ENCODE peak calls at places on chromosomes 5 and 9, in nine cellular contexts. H is GM20000, I is heart left ventricle, Y is fibroblast of villous mesenchyme, X is endothelial cell, T is spleen, S is epithelial cell of esophagus, J is testis, U is omental fat pad. O is an unnamed sample.

GRCh38 chr5:96507128-96507527 is 74.1 kb upstream of the PCSK1 start:
- DNase-seq in S (no peak), X (no peak), Y (no peak), H (no peak), U (no peak), J (no peak), I (no peak), T (no peak), O (no peak)

GRCh38 chr5:112238473-112238872 is 180.6 kb downstream of the EPB41L4A start:
- DNase-seq in S (no peak), Y (no peak), J (no peak), T (no peak), H (peak; percentile 18), I (no peak), X (no peak), U (no peak), O (no peak)

GRCh38 chr9:116589392-116590354 is 97.4 kb upstream of the TRIM32 start:
- DNase-seq in S (peak; percentile 67), T (no peak), U (no peak), H (peak; percentile 12), I (no peak), X (peak; percentile 41), J (peak; percentile 39), Y (peak; percentile 74), O (peak; percentile 94)

GRCh38 chr9:70488098-70488792 is 73.8 kb upstream of the KLF9 start:
- DNase-seq in Y (peak; percentile 65), U (no peak), T (no peak), X (no peak), S (no peak), I (no peak), H (no peak), J (no peak), O (no peak)

GRCh38 chr9:95495529-95495928 is 21.2 kb downstream of the PTCH1 start:
- DNase-seq in S (no peak), X (no peak), T (no peak), Y (no peak), H (no peak), U (no peak), J (no peak), I (no peak), O (no peak)

GRCh38 chr9:16417101-16417500 is 453.4 kb downstream of the BNC2 start:
- DNase-seq in H (no peak), I (no peak), S (peak; percentile 45), J (no peak), X (no peak), U (no peak), T (no peak), Y (peak; percentile 97), O (peak; percentile 82)

GRCh38 chr5:175816348-175816747 is 55.0 kb upstream of the CPLX2 start:
- DNase-seq in H (no peak), J (no peak), T (peak; percentile 21), S (no peak), U (no peak), I (no peak), Y (no peak), X (no peak), O (no peak)

GRCh38 chr9:5832093-5832542 is 799 bp downstream of the ERMP1 start:
- DNase-seq in U (no peak), J (peak; percentile 48), I (no peak), Y (no peak), T (no peak), H (no peak), S (no peak), X (no peak), O (no peak)

GRCh38 chr9:127569819-127570401 is 42.2 kb upstream of the STXBP1 start:
- DNase-seq in I (no peak), X (no peak), H (no peak), U (no peak), J (no peak), T (no peak), Y (no peak), S (peak; percentile 61), O (no peak)

GRCh38 chr5:138784590-138784989 is 31.4 kb downstream of the CTNNA1 start:
- DNase-seq in U (no peak), T (no peak), J (no peak), X (no peak), Y (no peak), S (no peak), H (no peak), I (no peak), O (peak; percentile 60)

GRCh38 chr5:126178521-126178920 is 244.7 kb upstream of the GRAMD2B start:
- DNase-seq in X (no peak), T (no peak), S (no peak), J (no peak), I (peak; percentile 32), H (no peak), U (no peak), Y (no peak), O (peak; percentile 46)

GRCh38 chr5:53041071-53041692 is 52.0 kb downstream of the ITGA2 start:
- DNase-seq in U (no peak), T (no peak), J (no peak), Y (peak; percentile 68), S (no peak), X (no peak), H (peak; percentile 8), I (no peak), O (peak; percentile 57)

GRCh38 chr9:27482709-27483108 is 41.4 kb upstream of the IFNK start:
- DNase-seq in Y (no peak), U (no peak), X (no peak), S (no peak), I (no peak), H (no peak), T (no peak), J (no peak), O (no peak)

GRCh38 chr9:19186240-19186639 is 44.3 kb upstream of the DENND4C start:
- DNase-seq in S (peak; percentile 82), H (no peak), I (no peak), T (no peak), J (no peak), Y (peak; percentile 48), U (no peak), X (no peak), O (peak; percentile 12)

GRCh38 chr5:58680503-58680902 is 97.6 kb downstream of the RAB3C start:
- DNase-seq in Y (no peak), I (no peak), S (no peak), J (no peak), H (no peak), U (no peak), T (no peak), X (no peak), O (no peak)

DNA sequence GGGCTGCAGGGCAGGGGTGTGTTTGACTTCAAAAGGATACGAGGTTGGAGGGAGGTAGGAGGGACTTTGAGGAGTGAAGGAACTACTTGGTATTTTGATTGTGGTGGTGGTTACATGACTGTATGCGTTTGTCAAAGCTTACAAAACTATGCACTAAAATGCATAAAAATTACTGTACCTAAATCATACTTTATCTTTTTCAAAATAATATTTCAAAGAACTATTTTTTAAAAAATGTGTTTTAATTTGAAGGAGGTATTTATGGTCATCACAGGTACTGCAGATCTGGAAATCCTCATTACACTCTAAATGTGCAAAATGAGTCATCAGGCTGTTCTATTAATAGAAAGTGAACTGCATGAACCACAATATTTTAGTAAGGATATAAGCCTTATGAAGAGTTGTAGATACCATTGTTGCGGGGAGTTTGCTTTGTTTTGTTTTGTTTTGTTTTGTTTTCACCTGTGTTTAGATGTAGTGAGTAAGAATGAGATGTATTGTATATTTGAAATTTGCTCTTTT is 116.9 kb downstream of the ARRDC3 start:
- DNase-seq in I (no peak), J (no peak), S (peak; percentile 65), H (peak; percentile 25), X (no peak), U (no peak), T (no peak), Y (peak; percentile 51), O (peak; percentile 69)
- TF ChIP-seq CTCF in I (no peak), J (peak; percentile 22), S (peak; percentile 13), H (no peak), X (no peak), U (no peak), T (peak; percentile 23), Y (peak; percentile 8), O (no peak)

DNA sequence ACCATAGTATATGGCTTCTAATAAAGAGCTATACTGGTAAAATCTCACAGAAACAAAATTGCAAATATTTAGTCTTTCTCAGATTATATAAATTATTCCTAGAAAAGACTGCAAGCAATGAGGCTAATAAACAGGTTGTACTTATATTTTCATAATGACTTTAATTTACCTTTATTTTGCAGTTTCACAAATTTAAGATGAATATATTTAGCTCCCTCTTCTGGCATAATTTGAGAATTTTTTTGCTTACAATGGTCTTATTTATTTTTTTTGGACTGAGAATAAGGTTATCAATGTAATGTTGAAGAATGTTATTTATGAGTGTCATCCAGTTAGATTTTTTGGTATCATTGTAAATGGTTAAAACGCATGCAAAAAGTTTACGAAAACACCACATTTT is 56.7 kb downstream of the PIK3R1 start:
- DNase-seq in I (no peak), U (no peak), X (no peak), Y (peak; percentile 29), T (no peak), H (no peak), S (no peak), J (no peak), O (peak; percentile 51)
- TF ChIP-seq CTCF in I (peak; percentile 36), U (no peak), X (peak; percentile 56), Y (peak; percentile 30), T (peak; percentile 30), H (no peak), S (peak; percentile 2), J (peak; percentile 28), O (peak; percentile 29)

DNA sequence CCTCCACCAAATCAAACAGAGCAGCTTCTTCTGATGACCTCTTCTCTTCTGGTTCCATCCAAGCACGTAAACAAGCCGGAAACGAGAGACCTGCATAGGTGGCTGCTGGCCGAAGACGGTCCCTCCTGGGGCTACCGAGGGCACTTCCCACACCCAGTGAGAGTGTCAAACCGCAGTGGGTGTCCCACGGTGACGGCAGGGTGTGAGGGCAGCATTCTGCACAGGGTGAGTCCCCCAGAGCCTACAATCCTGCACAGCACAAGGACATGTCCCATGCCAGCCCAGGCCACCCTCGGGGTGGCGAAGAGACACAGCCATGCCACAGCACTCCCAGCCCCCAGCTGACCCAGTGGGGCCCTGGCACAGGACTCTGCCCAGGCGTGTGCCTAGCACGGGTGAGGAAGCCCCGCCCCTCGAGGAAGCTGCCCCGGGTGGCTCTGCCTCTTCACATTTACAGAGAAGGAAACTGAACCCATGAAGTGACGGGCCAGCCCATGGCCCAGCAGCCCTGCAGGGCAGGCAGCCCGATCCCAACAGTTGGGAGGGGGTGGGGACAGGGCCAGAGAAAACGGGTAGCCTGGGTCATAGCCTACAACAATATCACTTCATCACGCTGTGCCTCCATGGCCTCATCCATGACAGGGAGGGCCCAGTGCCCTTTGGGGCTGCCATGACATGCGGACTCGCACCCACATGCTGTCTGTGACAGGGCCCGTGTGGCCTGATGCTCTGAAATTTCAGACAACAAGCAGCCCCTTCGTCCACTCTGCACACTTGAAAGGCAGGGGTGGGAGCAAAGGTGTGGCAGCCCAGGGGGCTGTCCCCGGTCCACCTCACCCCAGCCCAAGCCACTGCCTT is 43.2 kb downstream of the SEMA4D start:
- DNase-seq in U (no peak), S (no peak), H (no peak), J (no peak), I (no peak), T (peak; percentile 83), Y (no peak), X (no peak), O (no peak)
- TF ChIP-seq CTCF in U (no peak), S (no peak), H (no peak), J (no peak), I (no peak), T (no peak), Y (no peak), X (no peak), O (no peak)

DNA sequence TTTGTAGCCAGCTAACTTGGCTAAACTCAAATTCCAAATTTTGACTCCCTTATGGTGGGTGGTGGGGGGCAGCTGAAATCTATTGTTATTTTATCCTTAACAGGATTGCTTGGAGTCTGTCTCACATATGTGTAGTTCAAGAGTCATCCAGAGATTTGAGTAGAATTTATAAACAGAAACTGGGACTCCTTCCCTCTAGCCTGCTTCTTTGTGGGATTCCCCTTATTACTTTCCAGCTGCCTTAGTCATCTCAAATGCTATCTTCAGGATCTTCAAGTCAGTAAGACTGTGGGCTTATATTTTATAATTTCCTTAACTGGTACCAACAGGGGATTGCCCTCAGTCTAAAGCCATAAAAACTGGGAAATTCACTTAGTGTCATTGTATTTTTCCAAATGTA is 55.5 kb downstream of the NNT start:
- DNase-seq in Y (peak; percentile 85), T (no peak), J (no peak), S (peak; percentile 27), X (no peak), H (no peak), I (no peak), U (no peak), O (peak; percentile 62)
- TF ChIP-seq CTCF in Y (no peak), T (no peak), J (no peak), S (no peak), X (no peak), H (no peak), I (no peak), U (no peak), O (no peak)

O was measured in cardiac fibroblast.